ENCODE peak calls at places on chromosomes 7 and 10, in ten cellular contexts. One of them, this sample, is unnamed.

GRCh38 chr7:24820730-24821044 is 63.4 kb upstream of the GSDME start:
- DNase-seq in body of pancreas: no peak
- DNase-seq in sciatic nerve: no peak
- DNase-seq in AG08396: peak; percentile 54
- DNase-seq in activated T-cell treated with anti-CD3 and anti-CD28 coated beads for 4 hours: no peak
- DNase-seq in H9: no peak
- DNase-seq in naive thymus-derived CD8-positive, alpha-beta T cell: no peak
- DNase-seq in activated T-helper 9 cell treated with anti-CD3 and anti-CD28 coated beads, Interleukin-2, amount 50 U/mL, for 16 hours: no peak
- DNase-seq in psoas muscle: no peak
- DNase-seq in LHCN-M2: peak; percentile 91
- DNase-seq in this sample: no peak

GRCh38 chr10:50367732-50368131 is 116.4 kb upstream of the ASAH2 start:
- DNase-seq in sciatic nerve: no peak
- DNase-seq in activated T-cell treated with anti-CD3 and anti-CD28 coated beads for 4 hours: no peak
- DNase-seq in naive thymus-derived CD8-positive, alpha-beta T cell: no peak
- DNase-seq in body of pancreas: peak; percentile 23
- DNase-seq in psoas muscle: no peak
- DNase-seq in activated T-helper 9 cell treated with anti-CD3 and anti-CD28 coated beads, Interleukin-2, amount 50 U/mL, for 16 hours: no peak
- DNase-seq in LHCN-M2: peak; percentile 48
- DNase-seq in H9: peak; percentile 33
- DNase-seq in AG08396: no peak
- DNase-seq in this sample: peak; percentile 54

GRCh38 chr7:138980575-138981285 is 459 bp downstream of the KIAA1549 start:
- DNase-seq in body of pancreas: no peak
- DNase-seq in activated T-cell treated with anti-CD3 and anti-CD28 coated beads for 4 hours: no peak
- DNase-seq in psoas muscle: no peak
- DNase-seq in H9: no peak
- DNase-seq in sciatic nerve: peak; percentile 66
- DNase-seq in LHCN-M2: no peak
- DNase-seq in AG08396: no peak
- DNase-seq in naive thymus-derived CD8-positive, alpha-beta T cell: no peak
- DNase-seq in activated T-helper 9 cell treated with anti-CD3 and anti-CD28 coated beads, Interleukin-2, amount 50 U/mL, for 16 hours: no peak
- DNase-seq in this sample: no peak

GRCh38 chr10:88158506-88159123 is 295.2 kb downstream of the PTEN start:
- DNase-seq in psoas muscle: no peak
- DNase-seq in activated T-helper 9 cell treated with anti-CD3 and anti-CD28 coated beads, Interleukin-2, amount 50 U/mL, for 16 hours: no peak
- DNase-seq in activated T-cell treated with anti-CD3 and anti-CD28 coated beads for 4 hours: no peak
- DNase-seq in H9: no peak
- DNase-seq in body of pancreas: no peak
- DNase-seq in naive thymus-derived CD8-positive, alpha-beta T cell: no peak
- DNase-seq in LHCN-M2: no peak
- DNase-seq in AG08396: no peak
- DNase-seq in sciatic nerve: no peak
- DNase-seq in this sample: no peak

GRCh38 chr10:59872892-59873463 is 33.4 kb downstream of the CCDC6 start:
- DNase-seq in psoas muscle: peak; percentile 19
- DNase-seq in activated T-cell treated with anti-CD3 and anti-CD28 coated beads for 4 hours: no peak
- DNase-seq in naive thymus-derived CD8-positive, alpha-beta T cell: no peak
- DNase-seq in activated T-helper 9 cell treated with anti-CD3 and anti-CD28 coated beads, Interleukin-2, amount 50 U/mL, for 16 hours: no peak
- DNase-seq in body of pancreas: peak; percentile 77
- DNase-seq in H9: no peak
- DNase-seq in sciatic nerve: no peak
- DNase-seq in AG08396: peak; percentile 45
- DNase-seq in LHCN-M2: peak; percentile 58
- DNase-seq in this sample: peak; percentile 50

GRCh38 chr7:100897111-100897608 is 1.5 kb upstream of the ACHE start:
- DNase-seq in AG08396: peak; percentile 63
- DNase-seq in activated T-helper 9 cell treated with anti-CD3 and anti-CD28 coated beads, Interleukin-2, amount 50 U/mL, for 16 hours: no peak
- DNase-seq in LHCN-M2: no peak
- DNase-seq in H9: peak; percentile 64
- DNase-seq in psoas muscle: peak; percentile 75
- DNase-seq in naive thymus-derived CD8-positive, alpha-beta T cell: peak; percentile 58
- DNase-seq in activated T-cell treated with anti-CD3 and anti-CD28 coated beads for 4 hours: peak; percentile 64
- DNase-seq in sciatic nerve: no peak
- DNase-seq in body of pancreas: peak; percentile 39
- DNase-seq in this sample: no peak

GRCh38 chr10:24822557-24822956 is 98.9 kb upstream of the ARHGAP21 start:
- DNase-seq in H9: no peak
- DNase-seq in activated T-cell treated with anti-CD3 and anti-CD28 coated beads for 4 hours: no peak
- DNase-seq in psoas muscle: no peak
- DNase-seq in body of pancreas: no peak
- DNase-seq in sciatic nerve: no peak
- DNase-seq in naive thymus-derived CD8-positive, alpha-beta T cell: no peak
- DNase-seq in AG08396: no peak
- DNase-seq in activated T-helper 9 cell treated with anti-CD3 and anti-CD28 coated beads, Interleukin-2, amount 50 U/mL, for 16 hours: no peak
- DNase-seq in LHCN-M2: no peak
- DNase-seq in this sample: no peak

GRCh38 chr10:111034598-111035310 is 42.1 kb upstream of the ADRA2A start:
- DNase-seq in activated T-helper 9 cell treated with anti-CD3 and anti-CD28 coated beads, Interleukin-2, amount 50 U/mL, for 16 hours: no peak
- DNase-seq in sciatic nerve: no peak
- DNase-seq in H9: no peak
- DNase-seq in AG08396: no peak
- DNase-seq in LHCN-M2: peak; percentile 48
- DNase-seq in naive thymus-derived CD8-positive, alpha-beta T cell: no peak
- DNase-seq in psoas muscle: no peak
- DNase-seq in activated T-cell treated with anti-CD3 and anti-CD28 coated beads for 4 hours: no peak
- DNase-seq in body of pancreas: no peak
- DNase-seq in this sample: no peak

GRCh38 chr10:129765664-129766550 is 198.2 kb downstream of the EBF3 start:
- DNase-seq in activated T-helper 9 cell treated with anti-CD3 and anti-CD28 coated beads, Interleukin-2, amount 50 U/mL, for 16 hours: no peak
- DNase-seq in sciatic nerve: peak; percentile 33
- DNase-seq in activated T-cell treated with anti-CD3 and anti-CD28 coated beads for 4 hours: no peak
- DNase-seq in psoas muscle: no peak
- DNase-seq in body of pancreas: no peak
- DNase-seq in LHCN-M2: no peak
- DNase-seq in AG08396: no peak
- DNase-seq in H9: peak; percentile 19
- DNase-seq in naive thymus-derived CD8-positive, alpha-beta T cell: no peak
- DNase-seq in this sample: no peak

GRCh38 chr10:16967866-16968721 is 150.9 kb upstream of the RSU1 start:
- DNase-seq in naive thymus-derived CD8-positive, alpha-beta T cell: no peak
- DNase-seq in psoas muscle: peak; percentile 32
- DNase-seq in activated T-cell treated with anti-CD3 and anti-CD28 coated beads for 4 hours: no peak
- DNase-seq in AG08396: peak; percentile 80
- DNase-seq in H9: peak; percentile 59
- DNase-seq in activated T-helper 9 cell treated with anti-CD3 and anti-CD28 coated beads, Interleukin-2, amount 50 U/mL, for 16 hours: no peak
- DNase-seq in sciatic nerve: no peak
- DNase-seq in body of pancreas: no peak
- DNase-seq in LHCN-M2: peak; percentile 94
- DNase-seq in this sample: peak; percentile 91

GRCh38 chr10:96664563-96664962 is 55.8 kb downstream of the PIK3AP1 start:
- DNase-seq in body of pancreas: no peak
- DNase-seq in activated T-cell treated with anti-CD3 and anti-CD28 coated beads for 4 hours: no peak
- DNase-seq in activated T-helper 9 cell treated with anti-CD3 and anti-CD28 coated beads, Interleukin-2, amount 50 U/mL, for 16 hours: no peak
- DNase-seq in naive thymus-derived CD8-positive, alpha-beta T cell: no peak
- DNase-seq in LHCN-M2: no peak
- DNase-seq in H9: no peak
- DNase-seq in sciatic nerve: no peak
- DNase-seq in psoas muscle: no peak
- DNase-seq in AG08396: no peak
- DNase-seq in this sample: no peak

GRCh38 chr7:81883801-81884393 is 114.0 kb upstream of the HGF start:
- DNase-seq in activated T-cell treated with anti-CD3 and anti-CD28 coated beads for 4 hours: no peak
- DNase-seq in AG08396: no peak
- DNase-seq in H9: no peak
- DNase-seq in activated T-helper 9 cell treated with anti-CD3 and anti-CD28 coated beads, Interleukin-2, amount 50 U/mL, for 16 hours: no peak
- DNase-seq in psoas muscle: no peak
- DNase-seq in naive thymus-derived CD8-positive, alpha-beta T cell: no peak
- DNase-seq in sciatic nerve: no peak
- DNase-seq in LHCN-M2: no peak
- DNase-seq in body of pancreas: no peak
- DNase-seq in this sample: no peak

GRCh38 chr10:16186564-16186963 is 250.2 kb upstream of the PTER start:
- DNase-seq in psoas muscle: no peak
- DNase-seq in activated T-helper 9 cell treated with anti-CD3 and anti-CD28 coated beads, Interleukin-2, amount 50 U/mL, for 16 hours: no peak
- DNase-seq in body of pancreas: no peak
- DNase-seq in AG08396: no peak
- DNase-seq in H9: no peak
- DNase-seq in sciatic nerve: no peak
- DNase-seq in naive thymus-derived CD8-positive, alpha-beta T cell: no peak
- DNase-seq in activated T-cell treated with anti-CD3 and anti-CD28 coated beads for 4 hours: no peak
- DNase-seq in LHCN-M2: no peak
- DNase-seq in this sample: no peak

GRCh38 chr7:21547511-21547910 is 4.7 kb downstream of the DNAH11 start:
- DNase-seq in body of pancreas: no peak
- DNase-seq in naive thymus-derived CD8-positive, alpha-beta T cell: no peak
- DNase-seq in activated T-helper 9 cell treated with anti-CD3 and anti-CD28 coated beads, Interleukin-2, amount 50 U/mL, for 16 hours: no peak
- DNase-seq in AG08396: no peak
- DNase-seq in H9: no peak
- DNase-seq in sciatic nerve: no peak
- DNase-seq in LHCN-M2: no peak
- DNase-seq in psoas muscle: no peak
- DNase-seq in activated T-cell treated with anti-CD3 and anti-CD28 coated beads for 4 hours: no peak
- DNase-seq in this sample: no peak

GRCh38 chr10:127398140-127398966 is 150.8 kb upstream of the NPS start:
- DNase-seq in psoas muscle: no peak
- DNase-seq in sciatic nerve: no peak
- DNase-seq in LHCN-M2: peak; percentile 78
- DNase-seq in AG08396: peak; percentile 49
- DNase-seq in activated T-helper 9 cell treated with anti-CD3 and anti-CD28 coated beads, Interleukin-2, amount 50 U/mL, for 16 hours: no peak
- DNase-seq in H9: no peak
- DNase-seq in activated T-cell treated with anti-CD3 and anti-CD28 coated beads for 4 hours: no peak
- DNase-seq in naive thymus-derived CD8-positive, alpha-beta T cell: no peak
- DNase-seq in body of pancreas: no peak
- DNase-seq in this sample: peak; percentile 21

GRCh38 chr7:30347226-30348082 is 63.1 kb downstream of the ZNRF2 start:
- DNase-seq in sciatic nerve: no peak
- DNase-seq in LHCN-M2: no peak
- DNase-seq in AG08396: no peak
- DNase-seq in H9: no peak
- DNase-seq in naive thymus-derived CD8-positive, alpha-beta T cell: no peak
- DNase-seq in activated T-helper 9 cell treated with anti-CD3 and anti-CD28 coated beads, Interleukin-2, amount 50 U/mL, for 16 hours: no peak
- DNase-seq in activated T-cell treated with anti-CD3 and anti-CD28 coated beads for 4 hours: no peak
- DNase-seq in psoas muscle: no peak
- DNase-seq in body of pancreas: no peak
- DNase-seq in this sample: peak; percentile 76

GRCh38 chr10:29858352-29859267 is 200.8 kb downstream of the JCAD start:
- DNase-seq in H9: peak; percentile 55
- DNase-seq in naive thymus-derived CD8-positive, alpha-beta T cell: no peak
- DNase-seq in body of pancreas: peak; percentile 68
- DNase-seq in LHCN-M2: peak; percentile 86
- DNase-seq in sciatic nerve: no peak
- DNase-seq in psoas muscle: peak; percentile 70
- DNase-seq in activated T-cell treated with anti-CD3 and anti-CD28 coated beads for 4 hours: no peak
- DNase-seq in activated T-helper 9 cell treated with anti-CD3 and anti-CD28 coated beads, Interleukin-2, amount 50 U/mL, for 16 hours: no peak
- DNase-seq in AG08396: peak; percentile 69
- DNase-seq in this sample: peak; percentile 86

GRCh38 chr7:81641873-81642272 is 128.0 kb downstream of the HGF start:
- DNase-seq in AG08396: no peak
- DNase-seq in H9: no peak
- DNase-seq in body of pancreas: no peak
- DNase-seq in LHCN-M2: no peak
- DNase-seq in sciatic nerve: no peak
- DNase-seq in activated T-cell treated with anti-CD3 and anti-CD28 coated beads for 4 hours: no peak
- DNase-seq in naive thymus-derived CD8-positive, alpha-beta T cell: no peak
- DNase-seq in psoas muscle: no peak
- DNase-seq in activated T-helper 9 cell treated with anti-CD3 and anti-CD28 coated beads, Interleukin-2, amount 50 U/mL, for 16 hours: no peak
- DNase-seq in this sample: no peak

GRCh38 chr7:123433665-123434064 is 100.7 kb downstream of the IQUB start:
- DNase-seq in body of pancreas: no peak
- DNase-seq in naive thymus-derived CD8-positive, alpha-beta T cell: no peak
- DNase-seq in AG08396: no peak
- DNase-seq in LHCN-M2: no peak
- DNase-seq in sciatic nerve: no peak
- DNase-seq in H9: no peak
- DNase-seq in activated T-helper 9 cell treated with anti-CD3 and anti-CD28 coated beads, Interleukin-2, amount 50 U/mL, for 16 hours: no peak
- DNase-seq in psoas muscle: no peak
- DNase-seq in activated T-cell treated with anti-CD3 and anti-CD28 coated beads for 4 hours: no peak
- DNase-seq in this sample: no peak

GRCh38 chr10:3137958-3138726 is 34.4 kb downstream of the PITRM1 start:
- DNase-seq in psoas muscle: no peak
- DNase-seq in sciatic nerve: no peak
- DNase-seq in activated T-cell treated with anti-CD3 and anti-CD28 coated beads for 4 hours: no peak
- DNase-seq in H9: no peak
- DNase-seq in AG08396: no peak
- DNase-seq in LHCN-M2: no peak
- DNase-seq in body of pancreas: no peak
- DNase-seq in naive thymus-derived CD8-positive, alpha-beta T cell: no peak
- DNase-seq in activated T-helper 9 cell treated with anti-CD3 and anti-CD28 coated beads, Interleukin-2, amount 50 U/mL, for 16 hours: no peak
- DNase-seq in this sample: no peak

GRCh38 chr10:65292551-65292950 is 1633.3 kb upstream of the LRRTM3 start:
- DNase-seq in sciatic nerve: no peak
- DNase-seq in psoas muscle: no peak
- DNase-seq in naive thymus-derived CD8-positive, alpha-beta T cell: no peak
- DNase-seq in activated T-helper 9 cell treated with anti-CD3 and anti-CD28 coated beads, Interleukin-2, amount 50 U/mL, for 16 hours: no peak
- DNase-seq in AG08396: no peak
- DNase-seq in H9: no peak
- DNase-seq in LHCN-M2: no peak
- DNase-seq in body of pancreas: no peak
- DNase-seq in activated T-cell treated with anti-CD3 and anti-CD28 coated beads for 4 hours: no peak
- DNase-seq in this sample: no peak

GRCh38 chr10:119341236-119342016 is 134.1 kb downstream of the GRK5 start:
- DNase-seq in LHCN-M2: peak; percentile 63
- DNase-seq in AG08396: peak; percentile 77
- DNase-seq in naive thymus-derived CD8-positive, alpha-beta T cell: no peak
- DNase-seq in sciatic nerve: no peak
- DNase-seq in activated T-cell treated with anti-CD3 and anti-CD28 coated beads for 4 hours: peak; percentile 28
- DNase-seq in body of pancreas: no peak
- DNase-seq in H9: no peak
- DNase-seq in psoas muscle: no peak
- DNase-seq in activated T-helper 9 cell treated with anti-CD3 and anti-CD28 coated beads, Interleukin-2, amount 50 U/mL, for 16 hours: peak; percentile 14
- DNase-seq in this sample: peak; percentile 75

GRCh38 chr7:28626629-28627262 is 214.4 kb downstream of the CREB5 start:
- DNase-seq in LHCN-M2: peak; percentile 59
- DNase-seq in sciatic nerve: peak; percentile 56
- DNase-seq in naive thymus-derived CD8-positive, alpha-beta T cell: no peak
- DNase-seq in H9: peak; percentile 56
- DNase-seq in activated T-cell treated with anti-CD3 and anti-CD28 coated beads for 4 hours: no peak
- DNase-seq in psoas muscle: no peak
- DNase-seq in AG08396: peak; percentile 21
- DNase-seq in body of pancreas: peak; percentile 38
- DNase-seq in activated T-helper 9 cell treated with anti-CD3 and anti-CD28 coated beads, Interleukin-2, amount 50 U/mL, for 16 hours: no peak
- DNase-seq in this sample: peak; percentile 48

GRCh38 chr7:95871078-95871848 is 98.9 kb downstream of the DYNC1I1 start:
- DNase-seq in activated T-cell treated with anti-CD3 and anti-CD28 coated beads for 4 hours: no peak
- DNase-seq in LHCN-M2: peak; percentile 64
- DNase-seq in sciatic nerve: no peak
- DNase-seq in psoas muscle: no peak
- DNase-seq in naive thymus-derived CD8-positive, alpha-beta T cell: no peak
- DNase-seq in body of pancreas: peak; percentile 38
- DNase-seq in H9: peak; percentile 45
- DNase-seq in activated T-helper 9 cell treated with anti-CD3 and anti-CD28 coated beads, Interleukin-2, amount 50 U/mL, for 16 hours: no peak
- DNase-seq in AG08396: peak; percentile 34
- DNase-seq in this sample: peak; percentile 49

GRCh38 chr10:116490028-116490662 is 55.6 kb upstream of the PNLIP start:
- DNase-seq in sciatic nerve: no peak
- DNase-seq in H9: no peak
- DNase-seq in body of pancreas: no peak
- DNase-seq in psoas muscle: no peak
- DNase-seq in activated T-helper 9 cell treated with anti-CD3 and anti-CD28 coated beads, Interleukin-2, amount 50 U/mL, for 16 hours: no peak
- DNase-seq in naive thymus-derived CD8-positive, alpha-beta T cell: no peak
- DNase-seq in AG08396: peak; percentile 12
- DNase-seq in LHCN-M2: peak; percentile 25
- DNase-seq in activated T-cell treated with anti-CD3 and anti-CD28 coated beads for 4 hours: no peak
- DNase-seq in this sample: peak; percentile 31